ENCODE peak calls at places on chromosomes 5 and 9, in seven cellular contexts. B is H1, G is HepG2, R is GM12891, Y is GM12878, U is SK-N-SH, W is K562. C is an unnamed sample.

GRCh38 chr5:172904643-172905345 is 54.4 kb upstream of the RPL26L1 start:
- DNase-seq in B (no peak), G (peak), R (no peak), Y (no peak), U (peak), W (no peak), C (no peak)

GRCh38 chr5:178106556-178107239 is 6.6 kb upstream of the N4BP3 start:
- DNase-seq in B (no peak), G (no peak), R (no peak), Y (no peak), U (no peak), W (no peak), C (no peak)

GRCh38 chr9:129436751-129437625 is 183.9 kb downstream of the C9orf50 start:
- DNase-seq in B (no peak), G (no peak), R (no peak), Y (no peak), U (peak), W (peak), C (no peak)

GRCh38 chr9:70315389-70315788 is 56.6 kb downstream of the SMC5 start:
- DNase-seq in B (no peak), G (no peak), R (no peak), Y (no peak), U (no peak), W (no peak), C (no peak)

GRCh38 chr9:113715086-113715485 is 161.0 kb upstream of the ZNF618 start:
- DNase-seq in B (no peak), G (no peak), R (no peak), Y (no peak), U (no peak), W (no peak), C (no peak)

GRCh38 chr5:139422307-139422893 is 16.9 kb downstream of the DNAJC18 start:
- DNase-seq in B (peak), G (peak), R (peak), Y (no peak), U (peak), W (peak), C (no peak)

GRCh38 chr9:114804504-114804903 is 1.3 kb downstream of the TNFSF15 start:
- DNase-seq in B (no peak), G (peak), R (no peak), Y (no peak), U (no peak), W (no peak), C (no peak)

GRCh38 chr9:76090330-76090729 is 199.9 kb downstream of the PCSK5 start:
- DNase-seq in B (no peak), G (no peak), R (no peak), Y (no peak), U (no peak), W (no peak), C (no peak)

GRCh38 chr9:129751841-129752801 is 721 bp downstream of the PTGES start:
- DNase-seq in B (no peak), G (no peak), R (no peak), Y (no peak), U (peak), W (no peak), C (no peak)

GRCh38 chr5:172950176-172950965 is 8.9 kb upstream of the RPL26L1 start:
- DNase-seq in B (no peak), G (no peak), R (no peak), Y (no peak), U (no peak), W (no peak), C (no peak)

GRCh38 chr5:72438141-72438540 is 69.1 kb downstream of the ZNF366 start:
- DNase-seq in B (no peak), G (no peak), R (no peak), Y (no peak), U (no peak), W (no peak), C (no peak)

GRCh38 chr9:131402738-131403492 is 9.0 kb downstream of the PRRC2B start:
- DNase-seq in B (no peak), G (peak), R (no peak), Y (no peak), U (no peak), W (peak), C (no peak)

GRCh38 chr5:172142709-172143215 is 45.3 kb downstream of the STK10 start:
- DNase-seq in B (no peak), G (peak), R (no peak), Y (no peak), U (no peak), W (peak), C (no peak)

GRCh38 chr5:142065273-142065672 is 43.3 kb upstream of the NDFIP1 start:
- DNase-seq in B (no peak), G (peak), R (no peak), Y (no peak), U (peak), W (no peak), C (no peak)

GRCh38 chr5:135359374-135360165 is 39.5 kb downstream of the MACROH2A1 start:
- DNase-seq in B (no peak), G (no peak), R (no peak), Y (no peak), U (no peak), W (no peak), C (no peak)

GRCh38 chr5:7759951-7760580 is 90.9 kb downstream of the CFAP90 start:
- DNase-seq in B (no peak), G (no peak), R (no peak), Y (no peak), U (no peak), W (no peak), C (no peak)

GRCh38 chr5:179125789-179126505 is 65.8 kb downstream of the ZNF354C start:
- DNase-seq in B (no peak), G (no peak), R (no peak), Y (no peak), U (no peak), W (no peak), C (no peak)

GRCh38 chr5:115857621-115858349 is 16.1 kb downstream of the AP3S1 start:
- DNase-seq in B (no peak), G (no peak), R (no peak), Y (no peak), U (no peak), W (no peak), C (no peak)

GRCh38 chr5:171418316-171418981 is 998 bp upstream of the FGF18 start:
- DNase-seq in B (peak), G (peak), R (peak), Y (no peak), U (peak), W (peak), C (peak)

GRCh38 chr9:37144762-37145161 is 24.4 kb downstream of the ZCCHC7 start:
- DNase-seq in B (no peak), G (peak), R (no peak), Y (peak), U (no peak), W (no peak), C (no peak)

GRCh38 chr5:157596449-157596848 is 20.9 kb upstream of the ADAM19 start:
- DNase-seq in B (no peak), G (no peak), R (no peak), Y (peak), U (no peak), W (no peak), C (no peak)

GRCh38 chr5:32668552-32668951 is 42.6 kb upstream of the NPR3 start:
- DNase-seq in B (no peak), G (no peak), R (no peak), Y (no peak), U (no peak), W (no peak), C (no peak)

GRCh38 chr9:134624827-134625181 is 16.8 kb upstream of the COL5A1 start:
- DNase-seq in B (no peak), G (no peak), R (no peak), Y (no peak), U (no peak), W (no peak), C (no peak)

GRCh38 chr9:20563917-20564316 is 58.4 kb downstream of the MLLT3 start:
- DNase-seq in B (no peak), G (no peak), R (no peak), Y (no peak), U (no peak), W (no peak), C (no peak)

GRCh38 chr5:20129491-20129890 is 141.5 kb upstream of the CDH18 start:
- DNase-seq in B (no peak), G (no peak), R (no peak), Y (no peak), U (no peak), W (no peak), C (no peak)

GRCh38 chr9:114957558-114957957 is 27.2 kb upstream of the TNFSF8 start:
- DNase-seq in B (no peak), G (no peak), R (no peak), Y (no peak), U (no peak), W (no peak), C (no peak)

GRCh38 chr9:114616684-114617520 is 5.8 kb downstream of the TMEM268 start:
- DNase-seq in B (no peak), G (no peak), R (no peak), Y (peak), U (no peak), W (peak), C (peak)

GRCh38 chr5:140631831-140632365 is 1.1 kb downstream of the CD14 start:
- DNase-seq in B (no peak), G (no peak), R (peak), Y (no peak), U (no peak), W (no peak), C (peak)

GRCh38 chr9:89497181-89497963 is 541 bp downstream of the SEMA4D start:
- DNase-seq in B (no peak), G (no peak), R (peak), Y (no peak), U (peak), W (peak), C (peak)

GRCh38 chr5:65925094-65925600 is 1.2 kb upstream of the ERBIN start:
- DNase-seq in B (peak), G (peak), R (peak), Y (peak), U (no peak), W (peak), C (peak)

GRCh38 chr9:127076860-127077657 is 45.4 kb downstream of the ANGPTL2 start:
- DNase-seq in B (no peak), G (no peak), R (no peak), Y (no peak), U (no peak), W (no peak), C (no peak)

GRCh38 chr5:10933141-10933540 is 172.1 kb upstream of the DAP start:
- DNase-seq in B (no peak), G (no peak), R (no peak), Y (no peak), U (no peak), W (no peak), C (no peak)

GRCh38 chr9:128558431-128559310 is 6.3 kb downstream of the SPTAN1 start:
- DNase-seq in B (no peak), G (peak), R (peak), Y (peak), U (peak), W (peak), C (peak)

GRCh38 chr5:36630201-36630968 is 24.0 kb downstream of the SLC1A3 start:
- DNase-seq in B (no peak), G (no peak), R (no peak), Y (no peak), U (no peak), W (no peak), C (no peak)

GRCh38 chr9:77854916-77855314 is 176.7 kb downstream of the GNAQ start:
- DNase-seq in B (no peak), G (no peak), R (no peak), Y (no peak), U (no peak), W (no peak), C (no peak)

DNA sequence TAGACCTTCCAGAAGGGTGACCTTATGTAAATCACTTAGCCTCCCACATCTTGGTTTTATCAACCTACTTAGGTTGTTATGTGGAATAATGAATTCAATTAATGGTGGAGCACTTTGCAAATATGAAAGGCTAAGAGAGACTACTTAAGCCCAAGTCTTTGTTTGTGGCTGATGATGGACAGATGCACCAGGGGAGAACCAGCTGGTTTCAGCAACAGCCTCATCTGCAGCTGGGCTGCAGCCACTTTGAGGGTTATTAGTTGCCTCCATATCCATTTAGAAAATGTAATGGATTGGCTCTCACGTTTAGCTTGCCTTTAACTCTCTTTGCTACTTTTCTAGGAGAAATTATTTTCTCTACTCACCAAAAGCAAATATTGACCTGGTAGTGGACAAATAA is 146.6 kb downstream of the ESM1 start:
- DNase-seq in B (no peak), G (no peak), R (no peak), Y (no peak), U (peak), W (no peak), C (no peak)
- TF ChIP-seq POLR2AphosphoS5 in B (no peak), G (no peak), R (no peak), Y (no peak), U (no peak), W (no peak), C (no peak)

GRCh38 chr5:54454602-54455001 is 897 bp upstream of the HSPB3 start:
- DNase-seq in B (no peak), G (no peak), R (no peak), Y (no peak), U (no peak), W (no peak), C (no peak)

GRCh38 chr5:54453091-54453490 is 2.4 kb upstream of the HSPB3 start:
- DNase-seq in B (no peak), G (no peak), R (no peak), Y (no peak), U (no peak), W (no peak), C (no peak)

GRCh38 chr5:54446169-54446786 is 9.2 kb upstream of the HSPB3 start:
- DNase-seq in B (no peak), G (no peak), R (no peak), Y (no peak), U (no peak), W (no peak), C (no peak)

GRCh38 chr5:54449923-54450322 is 5.6 kb upstream of the HSPB3 start:
- DNase-seq in B (no peak), G (no peak), R (no peak), Y (no peak), U (no peak), W (no peak), C (no peak)

GRCh38 chr5:54450542-54450941 is 5.0 kb upstream of the HSPB3 start:
- DNase-seq in B (peak), G (no peak), R (no peak), Y (no peak), U (no peak), W (no peak), C (no peak)
- TF ChIP-seq TAF1 in B (no peak), G (no peak), R (no peak), Y (no peak), U (no peak), W (no peak), C (no peak)

DNA sequence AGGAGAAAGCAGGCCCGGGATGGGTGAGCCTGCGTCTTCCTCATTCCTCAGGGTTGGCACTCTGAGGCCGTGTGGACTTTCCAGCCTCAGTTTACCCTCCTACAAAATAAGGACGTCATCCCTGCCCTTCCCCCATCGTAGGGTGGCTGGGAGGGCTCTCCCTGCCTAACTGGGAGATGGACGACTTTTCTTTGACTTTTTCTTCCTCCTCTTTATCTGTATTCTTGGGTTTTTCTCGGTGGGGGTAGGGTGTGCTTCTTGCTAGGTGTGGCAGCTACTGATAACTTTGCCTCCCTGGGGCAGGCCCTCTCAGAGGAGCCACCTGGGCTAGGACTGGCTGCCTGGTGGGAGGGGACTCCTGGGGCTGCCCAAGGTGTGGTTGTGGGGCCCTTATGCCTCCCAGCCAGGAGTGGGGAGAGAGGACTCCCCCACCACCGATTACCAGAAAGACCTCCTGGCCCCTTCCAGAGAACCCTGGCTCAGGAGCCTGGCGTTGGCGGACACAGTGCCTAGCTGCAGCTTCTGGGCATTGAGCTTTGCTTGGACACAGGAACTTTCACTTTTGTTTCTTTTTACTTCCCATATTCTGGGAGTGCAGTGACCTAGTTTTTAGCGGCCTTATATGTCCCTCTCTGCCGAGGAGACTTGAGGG is 6.1 kb downstream of the GLIPR2 start:
- DNase-seq in B (no peak), G (no peak), R (no peak), Y (no peak), U (no peak), W (peak), C (no peak)
- TF ChIP-seq POLR2AphosphoS5 in B (no peak), G (no peak), R (no peak), Y (no peak), U (no peak), W (peak), C (no peak)

DNA sequence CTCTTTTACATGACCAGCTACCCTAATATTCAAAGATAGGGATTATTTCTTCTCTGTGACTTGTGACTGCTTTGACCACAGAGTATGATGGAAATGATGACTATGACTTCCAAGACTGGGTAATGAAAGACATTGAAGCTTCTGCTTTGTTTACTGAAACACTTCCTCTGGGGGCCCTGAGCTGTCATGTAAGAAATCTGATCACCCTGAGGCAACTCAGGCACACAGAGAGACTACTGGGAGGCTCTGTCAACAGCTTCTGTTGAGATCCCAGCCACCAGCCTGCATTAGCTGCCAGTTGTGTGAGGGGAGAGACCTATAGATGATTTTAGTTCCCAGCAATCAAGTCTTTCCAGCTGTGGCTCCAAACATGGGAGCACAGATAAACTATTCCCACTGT is 76.5 kb downstream of the KCTD16 start:
- DNase-seq in B (no peak), G (no peak), R (no peak), Y (no peak), U (peak), W (no peak), C (no peak)
- TF ChIP-seq TAF1 in B (no peak), G (no peak), R (no peak), Y (no peak), U (no peak), W (no peak), C (no peak)

GRCh38 chr9:34190996-34191892 is 12.4 kb downstream of the UBAP1 start:
- DNase-seq in B (no peak), G (peak), R (no peak), Y (no peak), U (no peak), W (no peak), C (no peak)

GRCh38 chr9:34187891-34188240 is 9.0 kb downstream of the UBAP1 start:
- DNase-seq in B (no peak), G (no peak), R (no peak), Y (no peak), U (no peak), W (no peak), C (no peak)

GRCh38 chr9:34185778-34186551 is 7.1 kb downstream of the UBAP1 start:
- DNase-seq in B (no peak), G (no peak), R (peak), Y (peak), U (no peak), W (no peak), C (no peak)
- TF ChIP-seq POLR2AphosphoS5 in B (no peak), G (no peak), R (no peak), Y (no peak), U (no peak), W (no peak), C (no peak)

DNA sequence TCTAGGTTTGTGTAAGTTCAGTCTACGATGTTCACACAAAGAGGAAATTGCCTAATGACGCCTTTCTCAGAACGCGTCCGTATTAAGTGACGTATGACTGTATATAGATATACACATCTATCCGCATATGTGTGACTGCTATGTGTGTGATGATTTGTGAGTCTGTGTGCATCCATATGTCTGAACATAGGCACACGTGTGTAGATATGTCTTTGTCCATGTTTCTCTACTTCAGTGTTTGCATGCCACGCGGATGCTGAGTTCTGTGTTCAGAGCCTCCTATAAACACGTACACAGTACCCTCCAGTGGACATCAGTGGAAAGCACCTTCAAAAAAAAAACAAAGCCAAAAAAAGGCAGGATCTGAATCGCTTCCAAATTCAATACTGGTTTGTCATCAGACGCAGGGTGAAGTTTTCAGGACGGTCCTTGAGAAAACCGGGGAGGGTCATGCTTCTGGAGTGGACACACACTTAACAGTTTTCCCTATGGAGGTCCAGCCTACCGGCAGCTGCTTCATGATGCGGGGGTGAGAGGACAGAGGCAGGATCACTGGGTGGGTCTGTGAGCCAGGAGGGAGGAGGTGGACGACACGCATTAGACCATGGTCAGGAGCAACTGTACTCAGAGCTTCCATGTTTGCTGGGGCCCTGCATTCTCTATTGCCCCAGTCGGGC is 29.5 kb upstream of the ALDH1B1 start:
- DNase-seq in B (no peak), G (peak), R (peak), Y (peak), U (peak), W (peak), C (no peak)
- TF ChIP-seq TAF1 in B (no peak), G (no peak), R (no peak), Y (no peak), U (no peak), W (no peak), C (no peak)

GRCh38 chr5:81542242-81542641 is 148.3 kb upstream of the ACOT12 start:
- DNase-seq in B (no peak), G (no peak), R (no peak), Y (no peak), U (no peak), W (no peak), C (no peak)

GRCh38 chr5:81545911-81546310 is 152.0 kb upstream of the ACOT12 start:
- DNase-seq in B (no peak), G (no peak), R (no peak), Y (no peak), U (no peak), W (no peak), C (no peak)

GRCh38 chr5:81549123-81549522 is 155.2 kb upstream of the ACOT12 start:
- DNase-seq in B (no peak), G (no peak), R (no peak), Y (no peak), U (no peak), W (no peak), C (no peak)

GRCh38 chr5:81544351-81545001 is 150.5 kb upstream of the ACOT12 start:
- DNase-seq in B (no peak), G (no peak), R (no peak), Y (no peak), U (no peak), W (no peak), C (no peak)
- TF ChIP-seq POLR2AphosphoS5 in B (no peak), G (no peak), R (no peak), Y (no peak), U (no peak), W (no peak), C (no peak)

C was measured in GM12892.